ENCODE peak calls at places on chromosome 21, in ten cellular contexts. B, O, W, C, T, E, L, J, U and K are unnamed samples. For H3K4me1 and H3K36me3, the result is how much of the 10 kb centered on the place peaks cover.

GRCh38 chr21:29219165-29219770 is 79.5 kb upstream of the BACH1 start:
- DNase-seq in L (peak), J (no peak), E (peak), W (peak), B (no peak), U (no peak), T (no peak), O (no peak), C (no peak), K (no peak)

GRCh38 chr21:14273736-14274538 is 58.0 kb downstream of the RBM11 start:
- DNase-seq in J (peak), O (no peak), U (no peak), W (peak), L (no peak), C (no peak), B (no peak), T (no peak), E (peak), K (peak)

GRCh38 chr21:30227633-30228404 is 11.9 kb upstream of the CLDN8 start:
- DNase-seq in J (no peak), W (no peak), E (peak), L (peak), U (no peak), C (no peak), B (no peak), T (no peak), O (peak), K (no peak)

GRCh38 chr21:38610573-38611251 is 112.4 kb upstream of the ERG start:
- DNase-seq in C (no peak), J (no peak), W (no peak), U (no peak), L (no peak), O (no peak), T (no peak), E (no peak), B (no peak), K (no peak)

GRCh38 chr21:35266546-35266945 is 217.4 kb upstream of the RUNX1 start:
- DNase-seq in E (no peak), B (no peak), J (no peak), O (no peak), W (no peak), C (no peak), T (no peak), L (no peak), U (no peak), K (no peak)

GRCh38 chr21:38984568-38984967 is 178.8 kb downstream of the ETS2 start:
- DNase-seq in W (no peak), O (no peak), B (no peak), T (peak), E (no peak), L (no peak), J (no peak), C (no peak), U (peak), K (no peak)

GRCh38 chr21:36028127-36029069 is 31.9 kb downstream of the SETD4 start:
- DNase-seq in L (peak), T (peak), C (peak), B (peak), O (peak), W (peak), U (peak), E (peak), J (peak), K (peak)

GRCh38 chr21:34881894-34882371 is 167.2 kb downstream of the RUNX1 start:
- DNase-seq in T (no peak), U (no peak), C (no peak), B (no peak), O (no peak), E (no peak), L (peak), W (no peak), J (peak), K (no peak)

GRCh38 chr21:28069446-28069845 is 923.2 kb downstream of the LTN1 start:
- DNase-seq in B (no peak), J (no peak), W (no peak), U (no peak), T (no peak), L (peak), C (no peak), O (no peak), E (no peak), K (no peak)

GRCh38 chr21:21851657-21852056 is 853.4 kb downstream of the NCAM2 start:
- DNase-seq in U (no peak), T (no peak), O (no peak), B (no peak), E (no peak), L (peak), C (no peak), J (no peak), W (no peak), K (no peak)

GRCh38 chr21:29332461-29333354 is 34.0 kb downstream of the BACH1 start:
- DNase-seq in B (no peak), T (no peak), C (no peak), O (no peak), W (no peak), L (peak), E (no peak), U (no peak), J (no peak), K (no peak)

GRCh38 chr21:35508389-35508888 is 459.3 kb upstream of the RUNX1 start:
- DNase-seq in C (no peak), W (peak), J (peak), T (no peak), O (peak), B (no peak), U (peak), E (peak), L (peak), K (no peak)

GRCh38 chr21:39083377-39084008 is 99.8 kb downstream of the PSMG1 start:
- DNase-seq in T (no peak), O (peak), J (no peak), L (no peak), U (no peak), E (no peak), W (peak), B (no peak), C (no peak), K (no peak)

GRCh38 chr21:21002137-21002536 is 3.9 kb downstream of the NCAM2 start:
- DNase-seq in J (no peak), B (no peak), U (no peak), T (no peak), O (no peak), L (no peak), E (no peak), W (no peak), C (no peak), K (no peak)

GRCh38 chr21:38777521-38777920 is 28.2 kb upstream of the ETS2 start:
- DNase-seq in C (no peak), L (no peak), E (no peak), B (no peak), W (no peak), U (no peak), O (no peak), T (no peak), J (no peak), K (peak)

GRCh38 chr21:41611441-41611840 is 103.5 kb upstream of the TMPRSS2 start:
- DNase-seq in B (no peak), L (no peak), W (no peak), E (no peak), O (no peak), J (no peak), U (no peak), T (no peak), C (no peak), K (no peak)

GRCh38 chr21:41613421-41613998 is 105.6 kb upstream of the TMPRSS2 start:
- DNase-seq in T (no peak), W (no peak), O (no peak), C (no peak), U (no peak), L (no peak), J (no peak), B (no peak), E (no peak), K (no peak)

GRCh38 chr21:41611966-41612606 is 104.1 kb upstream of the TMPRSS2 start:
- DNase-seq in B (no peak), L (peak), T (no peak), E (peak), O (no peak), U (peak), J (no peak), C (no peak), W (peak), K (no peak)

GRCh38 chr21:41614456-41615010 is 106.6 kb upstream of the TMPRSS2 start:
- DNase-seq in J (no peak), E (no peak), T (no peak), O (no peak), U (peak), W (no peak), B (no peak), C (no peak), L (no peak), K (no peak)

DNA sequence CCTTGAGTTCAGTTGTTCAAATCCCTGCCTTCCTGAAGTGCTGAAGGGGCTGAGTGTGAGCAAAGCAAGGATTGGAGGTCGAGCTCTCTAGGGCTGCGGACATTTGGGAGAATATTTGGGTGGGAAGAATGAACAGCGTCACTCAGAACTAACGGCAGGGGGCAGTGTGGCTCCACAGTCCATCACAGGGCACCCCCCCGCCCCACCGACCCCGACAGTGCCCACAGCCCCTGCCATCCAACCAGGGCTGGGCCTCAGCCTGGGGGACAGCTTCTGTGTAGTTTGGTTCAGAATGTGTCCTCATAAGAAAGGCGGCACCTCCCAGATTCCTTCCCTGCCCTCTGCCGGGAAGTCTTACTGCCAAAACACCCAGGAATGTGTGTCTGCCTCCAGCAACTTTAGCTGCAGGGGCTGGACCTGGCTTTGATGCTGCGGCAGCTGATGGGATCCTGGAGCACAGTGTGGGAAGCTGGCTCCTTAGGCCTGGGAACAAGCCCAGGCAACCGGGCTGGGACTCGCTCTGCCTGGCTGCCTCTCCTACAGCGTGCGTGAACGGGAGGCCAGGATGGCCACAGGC is 104.8 kb upstream of the TMPRSS2 start:
- DNase-seq in J (peak), U (peak), W (peak), B (no peak), C (no peak), E (peak), L (peak), T (peak), O (peak), K (no peak)
- H3K4me1 ChIP-seq in J (under half), U (half or more), W (under half), B (under half), C (under half), E (half or more), L (under half), T (under half), O (under half), K (under half)

GRCh38 chr21:45388011-45388521 is 16.9 kb upstream of the COL18A1 start:
- DNase-seq in T (no peak), E (no peak), O (peak), B (peak), W (no peak), J (no peak), U (no peak), L (no peak), C (no peak), K (no peak)

GRCh38 chr21:45386336-45386727 is 18.6 kb upstream of the COL18A1 start:
- DNase-seq in U (no peak), B (peak), E (peak), L (no peak), T (no peak), J (no peak), C (no peak), W (no peak), O (no peak), K (no peak)

GRCh38 chr21:45386728-45387371 is 18.1 kb upstream of the COL18A1 start:
- DNase-seq in T (peak), B (peak), L (peak), W (no peak), C (no peak), E (peak), O (peak), U (no peak), J (peak), K (no peak)

GRCh38 chr21:45388611-45389296 is 16.2 kb upstream of the COL18A1 start:
- DNase-seq in C (no peak), T (no peak), L (no peak), O (peak), J (no peak), W (no peak), E (no peak), U (no peak), B (peak), K (no peak)

DNA sequence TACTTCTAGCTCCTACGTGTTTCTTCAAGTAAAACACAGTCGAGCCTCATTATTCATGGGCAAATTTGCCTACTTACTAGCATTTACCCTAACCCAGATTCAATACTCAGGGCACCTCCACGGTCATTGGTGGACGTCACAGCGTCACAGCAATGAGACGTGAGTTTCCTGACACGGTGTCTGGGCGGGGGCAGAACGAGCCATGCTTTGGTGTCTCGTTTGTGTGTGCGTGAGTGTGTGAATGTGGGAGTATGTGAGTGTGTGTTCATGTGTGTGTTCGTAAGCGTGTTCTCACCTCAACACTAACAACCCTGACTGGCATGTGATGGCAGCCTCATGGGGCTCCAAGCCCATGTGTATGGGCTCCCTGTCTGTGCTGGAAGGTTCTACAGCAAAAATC is 17.5 kb upstream of the COL18A1 start:
- DNase-seq in E (no peak), W (no peak), O (peak), C (no peak), J (no peak), L (no peak), T (no peak), B (peak), U (no peak), K (no peak)
- H3K27ac ChIP-seq in E (no peak), W (no peak), O (peak), C (no peak), J (peak), L (peak), T (peak), B (no peak), U (no peak), K (no peak)

DNA sequence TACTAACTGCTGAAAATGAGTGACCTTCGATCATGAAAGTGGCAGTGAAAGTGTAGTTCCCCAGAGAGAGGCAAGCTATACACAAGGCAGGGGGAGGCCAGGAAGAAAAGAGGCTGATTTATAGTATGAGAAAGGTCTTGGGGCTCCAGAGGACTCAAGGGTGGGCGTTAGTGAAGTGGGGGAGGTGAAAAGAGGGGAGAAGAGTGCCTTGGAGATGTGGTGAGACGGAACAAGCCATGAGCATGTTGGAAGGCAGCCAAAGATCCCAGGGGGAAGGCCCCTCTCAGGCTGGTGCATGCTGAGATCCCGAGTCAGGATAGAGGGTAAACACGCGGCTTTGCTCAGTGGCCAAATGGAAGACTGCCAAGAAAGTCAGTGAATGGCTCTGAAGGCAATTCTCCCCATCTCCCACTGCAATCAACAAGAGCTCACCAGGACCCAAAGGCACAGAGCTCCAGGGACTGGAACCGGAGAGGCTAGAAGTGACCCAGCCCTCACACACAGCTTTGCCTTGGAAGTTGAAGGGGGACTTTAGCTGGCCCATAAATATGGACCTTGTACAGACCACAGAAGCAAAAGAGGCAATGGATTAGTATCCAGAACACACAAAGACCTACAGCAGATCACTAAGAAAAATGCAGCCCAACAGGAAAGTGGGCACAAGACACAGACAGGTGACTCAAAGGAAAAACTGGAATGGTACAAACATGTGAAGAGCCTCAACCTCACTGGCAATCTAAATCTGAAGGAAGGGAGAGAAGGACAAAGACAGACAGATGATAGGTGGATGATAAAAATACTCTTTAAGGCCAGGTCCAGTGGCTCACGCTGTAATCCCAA is 49.6 kb downstream of the HSF2BP start:
- DNase-seq in T (peak), J (no peak), O (no peak), U (no peak), B (no peak), L (peak), E (peak), C (no peak), W (peak), K (no peak)
- H3K36me3 ChIP-seq in T (under half), J (under half), O (under half), U (under half), B (under half), L (under half), E (under half), C (under half), W (under half), K (under half)

GRCh38 chr21:37423103-37423502 is 56.5 kb downstream of the DYRK1A start:
- DNase-seq in U (no peak), O (no peak), E (no peak), L (no peak), B (no peak), C (no peak), T (no peak), J (no peak), W (no peak), K (no peak)

GRCh38 chr21:37424987-37425386 is 58.4 kb downstream of the DYRK1A start:
- DNase-seq in B (no peak), C (no peak), U (no peak), J (no peak), O (no peak), W (no peak), L (no peak), E (no peak), T (no peak), K (no peak)

GRCh38 chr21:37422382-37422781 is 55.8 kb downstream of the DYRK1A start:
- DNase-seq in L (no peak), W (no peak), B (no peak), E (no peak), C (no peak), J (no peak), U (no peak), T (no peak), O (no peak), K (no peak)

GRCh38 chr21:37419228-37419906 is 52.8 kb downstream of the DYRK1A start:
- DNase-seq in U (no peak), J (no peak), L (no peak), E (no peak), C (no peak), B (no peak), W (no peak), T (no peak), O (no peak), K (no peak)

GRCh38 chr21:37421306-37421705 is 54.7 kb downstream of the DYRK1A start:
- DNase-seq in O (no peak), L (no peak), C (no peak), B (no peak), T (no peak), E (no peak), J (no peak), W (no peak), U (no peak), K (no peak)
- H3K4me1 ChIP-seq in O (under half), L (under half), C (under half), B (under half), T (under half), E (under half), J (under half), W (under half), U (under half), K (under half)

GRCh38 chr21:33289199-33289819 is 23.1 kb downstream of the IL10RB start:
- DNase-seq in O (no peak), W (no peak), T (no peak), L (peak), J (no peak), C (no peak), E (no peak), B (no peak), U (no peak), K (no peak)
- H3K27ac ChIP-seq in O (no peak), W (no peak), T (no peak), L (no peak), J (peak), C (no peak), E (no peak), B (no peak), U (peak), K (no peak)

DNA sequence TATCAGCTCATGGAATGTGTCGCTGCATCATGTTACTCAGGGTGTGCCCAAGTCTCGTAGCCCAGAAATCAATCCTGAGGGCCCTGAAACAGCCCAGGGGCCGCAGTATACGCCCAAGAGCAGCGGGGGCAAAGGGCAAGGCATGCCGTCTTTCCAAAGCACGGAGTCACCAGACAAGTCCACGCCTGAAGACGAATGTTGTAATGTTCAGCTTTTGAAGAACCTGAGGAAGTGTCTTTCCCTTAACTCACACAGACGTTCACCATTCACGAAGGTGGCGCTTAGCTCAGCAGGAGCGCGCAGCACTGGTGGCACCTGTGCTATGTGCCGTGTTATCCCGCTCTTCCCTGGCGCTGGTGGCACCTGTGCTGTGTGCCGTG is 18.8 kb upstream of the PWP2 start:
- DNase-seq in T (no peak), L (no peak), W (peak), E (no peak), J (no peak), U (no peak), B (no peak), O (no peak), C (no peak), K (no peak)
- H3K36me3 ChIP-seq in T (under half), L (half or more), W (under half), E (under half), J (half or more), U (half or more), B (under half), O (under half), C (under half), K (half or more)

GRCh38 chr21:45981154-45981606 is 390 bp upstream of the COL6A1 start:
- DNase-seq in L (peak), W (peak), T (peak), J (peak), B (peak), U (peak), O (peak), E (peak), C (peak), K (peak)

GRCh38 chr21:45980697-45981096 is 873 bp upstream of the COL6A1 start:
- DNase-seq in B (no peak), U (no peak), W (no peak), E (no peak), L (no peak), T (no peak), C (no peak), J (no peak), O (no peak), K (no peak)

GRCh38 chr21:45982758-45983731 is 1.5 kb downstream of the COL6A1 start:
- DNase-seq in J (no peak), O (peak), T (peak), L (no peak), U (no peak), W (peak), B (no peak), C (no peak), E (no peak), K (no peak)

GRCh38 chr21:45981641-45982255 is at the start of gene COL6A1:
- DNase-seq in L (peak), B (no peak), T (peak), W (peak), C (peak), O (peak), U (no peak), E (peak), J (no peak), K (no peak)

DNA sequence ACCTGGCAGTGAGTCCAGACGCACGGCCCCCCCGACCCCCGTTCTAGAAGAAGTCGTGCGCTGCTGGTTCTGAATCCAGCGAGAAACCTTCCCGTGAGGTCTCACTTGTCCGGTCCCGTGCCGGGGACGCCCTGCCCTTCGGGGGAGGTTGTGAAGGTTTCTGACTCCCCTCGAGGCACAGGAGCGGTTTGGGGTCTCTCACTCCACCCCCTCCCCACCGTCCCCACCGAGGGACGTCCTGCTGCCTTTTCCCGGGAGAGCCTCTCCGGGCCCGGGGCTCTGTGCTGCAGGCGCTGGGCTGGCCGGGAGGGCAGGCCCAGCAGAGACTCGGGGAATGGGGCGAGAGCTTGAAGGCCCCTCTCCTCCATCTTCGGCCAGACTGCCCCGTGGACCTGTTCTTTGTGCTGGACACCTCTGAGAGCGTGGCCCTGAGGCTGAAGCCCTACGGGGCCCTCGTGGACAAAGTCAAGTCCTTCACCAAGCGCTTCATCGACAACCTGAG is 737 bp downstream of the COL6A1 start:
- DNase-seq in L (no peak), C (no peak), O (peak), U (no peak), E (peak), B (no peak), J (no peak), T (peak), W (peak), K (no peak)
- H3K4me1 ChIP-seq in L (under half), C (under half), O (under half), U (under half), E (under half), B (under half), J (under half), T (under half), W (under half), K (under half)